ENCODE peak calls at places on chromosomes 16 and 17, in eight cellular contexts. H is right cardiac atrium, M is mesendoderm, B is mammary epithelial cell, Q is body of pancreas, V is K562, O is left ventricle myocardium inferior, E is stomach. S is an unnamed sample.
A peak's percentile ranks its signal among the peaks of the same experiment; 100 is the strongest.

GRCh38 chr16:82671743-82672142 is 45.0 kb downstream of the CDH13 start:
- DNase-seq in Q (no peak), V (no peak), M (peak; percentile 44), B (no peak), O (no peak), E (no peak), H (no peak), S (peak; percentile 52)

GRCh38 chr17:21301593-21302550 is 17.4 kb downstream of the MAP2K3 start:
- DNase-seq in V (no peak), M (no peak), E (no peak), Q (peak; percentile 4), H (peak; percentile 29), O (no peak), B (no peak), S (no peak)

GRCh38 chr17:72378414-72379395 is 257.9 kb downstream of the SOX9 start:
- DNase-seq in B (no peak), E (no peak), V (no peak), M (no peak), O (no peak), H (no peak), Q (no peak), S (no peak)

GRCh38 chr17:50375858-50376538 is 3.0 kb downstream of the EME1 start:
- DNase-seq in V (no peak), M (peak; percentile 58), H (no peak), Q (no peak), E (no peak), O (no peak), B (no peak), S (no peak)

GRCh38 chr17:29557717-29558116 is 9.1 kb downstream of the ABHD15 start:
- DNase-seq in H (no peak), E (no peak), B (no peak), Q (no peak), M (no peak), V (no peak), O (no peak), S (no peak)

GRCh38 chr16:86199871-86200700 is 301.1 kb downstream of the IRF8 start:
- DNase-seq in E (no peak), Q (no peak), B (no peak), O (no peak), M (no peak), V (no peak), H (no peak), S (no peak)

GRCh38 chr17:50139950-50140885 is 10.3 kb upstream of the SAMD14 start:
- DNase-seq in V (peak; percentile 92), M (peak; percentile 94), E (peak; percentile 81), H (peak; percentile 89), O (peak; percentile 81), B (peak; percentile 57), Q (peak; percentile 78), S (peak; percentile 92)

GRCh38 chr16:18783430-18784341 is 6.4 kb downstream of the RPS15A start:
- DNase-seq in Q (no peak), M (no peak), E (no peak), H (peak; percentile 50), O (no peak), B (no peak), V (no peak), S (no peak)

GRCh38 chr17:47304191-47304590 is 19.6 kb upstream of the EFCAB13 start:
- DNase-seq in Q (no peak), B (no peak), E (no peak), M (peak; percentile 18), V (no peak), H (no peak), O (no peak), S (no peak)

GRCh38 chr17:16286947-16287562 is 66.2 kb downstream of the CENPV start:
- DNase-seq in H (peak; percentile 67), Q (no peak), B (no peak), M (no peak), E (no peak), O (no peak), V (peak; percentile 25), S (peak; percentile 34)

GRCh38 chr17:75073618-75074047 is 14.1 kb upstream of the SLC16A5 start:
- DNase-seq in O (no peak), H (no peak), Q (no peak), B (no peak), V (no peak), E (no peak), M (no peak), S (no peak)

GRCh38 chr17:73831699-73832098 is 187.5 kb upstream of the SDK2 start:
- DNase-seq in V (no peak), B (no peak), M (no peak), O (no peak), E (no peak), Q (no peak), H (no peak), S (no peak)

GRCh38 chr16:27254262-27254811 is 14.2 kb downstream of the NSMCE1 start:
- DNase-seq in M (no peak), H (no peak), V (no peak), Q (no peak), E (no peak), B (peak; percentile 34), O (no peak), S (no peak)

GRCh38 chr16:78962457-78962929 is 638.0 kb downstream of the MAF start:
- DNase-seq in B (no peak), Q (no peak), O (no peak), E (no peak), M (no peak), V (no peak), H (no peak), S (no peak)

GRCh38 chr16:55562936-55563335 is 3.5 kb upstream of the CAPNS2 start:
- DNase-seq in E (no peak), H (no peak), O (no peak), M (no peak), V (no peak), B (peak; percentile 32), Q (no peak), S (no peak)

GRCh38 chr16:85303354-85303883 is 191.1 kb upstream of the CIBAR2 start:
- DNase-seq in O (peak; percentile 60), E (peak; percentile 64), M (peak; percentile 81), B (peak; percentile 16), Q (peak; percentile 81), V (peak; percentile 93), H (peak; percentile 85), S (peak; percentile 75)

DNA sequence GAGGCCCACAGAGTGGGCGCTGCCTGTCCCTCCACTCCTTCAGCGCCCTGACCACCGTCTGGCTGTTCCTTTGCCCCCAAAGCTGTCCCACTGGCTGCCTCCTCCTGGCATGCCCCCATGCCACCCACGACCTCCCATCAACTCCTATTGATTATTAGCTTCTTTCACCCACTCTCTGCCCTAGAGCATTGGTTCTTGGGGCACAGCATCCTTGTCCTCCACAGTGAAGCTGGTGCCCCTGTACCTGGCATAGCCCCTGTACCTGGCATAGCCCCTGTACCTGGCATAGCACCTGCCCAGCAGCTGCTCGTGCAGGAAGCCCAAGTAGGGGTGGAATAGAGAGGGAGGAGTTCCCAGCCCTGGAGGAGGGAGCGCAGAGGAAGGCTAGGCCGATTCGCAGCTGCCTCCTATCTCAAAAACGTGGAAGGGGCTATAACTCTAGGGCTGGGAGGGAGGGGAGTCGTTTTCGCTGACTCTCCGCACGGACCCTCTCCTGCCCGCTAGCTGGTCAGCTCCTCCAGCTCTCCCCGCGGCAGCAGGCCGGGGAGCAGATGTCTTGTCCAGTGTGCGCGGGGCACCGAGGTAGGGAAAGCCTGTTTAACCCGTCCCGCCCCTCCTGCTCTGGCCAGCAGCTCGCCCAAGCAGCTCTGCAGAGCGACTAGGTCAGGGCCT is 5.7 kb upstream of the ACTG1 start:
- DNase-seq in M (peak; percentile 64), Q (no peak), V (no peak), B (no peak), E (no peak), O (no peak), H (peak; percentile 54), S (peak; percentile 52)
- H3K27ac ChIP-seq in M (no peak overlapping the region), Q (peak overlapping the region; percentile 85), V (no peak overlapping the region), B (no peak overlapping the region), E (peak overlapping the region; percentile 100), O (peak overlapping the region; percentile 99), H (no peak overlapping the region), S (no peak overlapping the region)

DNA sequence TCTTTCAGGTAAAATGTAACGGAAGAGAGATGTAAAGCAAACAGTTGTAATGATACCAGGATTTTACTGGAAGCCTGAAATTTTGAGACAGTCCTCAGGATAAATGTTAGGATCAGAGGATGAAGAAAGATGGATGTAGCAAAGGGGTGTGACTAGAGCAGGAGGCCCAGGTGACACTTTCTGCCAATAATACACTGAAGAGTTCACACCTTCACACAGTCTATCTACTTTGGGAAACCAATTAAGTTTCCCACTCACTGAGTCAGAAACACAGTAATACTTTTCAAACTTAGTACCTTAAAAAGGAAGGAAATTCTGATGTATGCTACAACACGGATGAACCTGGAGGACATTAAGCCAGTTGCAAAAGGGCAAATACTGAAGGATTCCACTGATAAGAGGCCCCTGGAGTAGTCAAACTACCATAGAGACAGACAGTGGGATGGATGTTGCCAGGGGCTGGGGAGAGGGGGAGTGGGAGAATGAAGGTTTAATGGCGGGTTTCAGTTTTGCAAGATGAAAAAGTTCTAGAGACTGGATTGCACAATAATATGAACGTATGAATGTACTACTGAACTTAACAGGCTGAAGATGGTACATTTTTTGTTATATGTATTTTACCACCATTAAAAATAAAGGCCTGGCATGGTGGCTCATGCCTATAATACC is 62.3 kb downstream of the CYTH1 start:
- DNase-seq in Q (no peak), V (no peak), B (no peak), H (no peak), E (no peak), O (no peak), M (no peak), S (no peak)
- H3K27ac ChIP-seq in Q (no peak overlapping the region), V (no peak overlapping the region), B (no peak overlapping the region), H (no peak overlapping the region), E (no peak overlapping the region), O (no peak overlapping the region), M (no peak overlapping the region), S (no peak overlapping the region)

GRCh38 chr17:66533572-66533971 is 231.2 kb downstream of the PRKCA start:
- DNase-seq in E (no peak), O (no peak), M (peak; percentile 84), V (no peak), H (no peak), Q (no peak), B (no peak), S (peak; percentile 75)
- H3K27ac ChIP-seq in E (peak overlapping the region; percentile 20), O (no peak overlapping the region), M (no peak overlapping the region), V (no peak overlapping the region), H (no peak overlapping the region), Q (no peak overlapping the region), B (no peak overlapping the region), S (peak overlapping the region; percentile 70)

GRCh38 chr16:87238371-87238715 is 78.8 kb downstream of the C16orf95 start:
- DNase-seq in H (no peak), E (no peak), B (no peak), O (no peak), V (no peak), M (no peak), Q (no peak), S (no peak)
- H3K27ac ChIP-seq in H (no peak overlapping the region), E (no peak overlapping the region), B (no peak overlapping the region), O (no peak overlapping the region), V (no peak overlapping the region), M (no peak overlapping the region), Q (no peak overlapping the region), S (no peak overlapping the region)

DNA sequence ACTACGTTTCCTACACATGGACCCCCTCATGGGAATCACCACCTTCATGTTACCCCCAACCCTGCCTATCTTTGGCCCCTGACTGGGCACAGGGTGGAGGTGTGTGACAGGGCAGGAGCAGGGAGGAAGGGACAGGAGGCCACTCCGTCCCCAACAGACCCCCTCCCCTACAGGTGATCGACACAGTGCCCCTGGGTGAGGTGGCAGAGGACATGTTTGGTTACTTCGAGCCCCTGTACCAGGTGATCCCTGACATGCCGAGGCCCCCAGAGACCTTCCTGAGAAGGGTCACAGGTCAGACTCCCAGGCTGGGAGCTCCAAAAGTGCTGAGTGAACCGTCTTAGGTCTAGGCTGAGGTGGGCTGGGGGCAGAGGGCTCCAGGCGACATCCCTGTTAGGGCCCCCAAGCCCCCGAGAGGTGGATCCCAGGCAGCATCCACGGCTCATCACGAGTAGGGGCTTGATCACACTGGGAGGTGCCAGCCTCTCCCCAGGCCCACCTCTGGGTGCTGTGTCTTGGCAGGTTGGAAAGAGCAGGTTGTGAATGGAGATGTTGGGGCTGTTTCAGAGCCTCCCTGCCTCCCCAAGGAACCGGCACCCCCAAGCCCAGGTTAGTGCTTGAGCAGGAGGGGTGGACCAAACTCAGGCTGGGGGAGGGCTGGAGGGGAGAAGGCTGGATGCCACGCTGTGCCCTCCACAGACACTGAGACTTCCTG is 1.5 kb downstream of the ACBD4 start:
- DNase-seq in E (no peak), Q (no peak), V (no peak), B (no peak), M (no peak), H (no peak), O (peak; percentile 9), S (no peak)
- H3K27ac ChIP-seq in E (no peak overlapping the region), Q (no peak overlapping the region), V (no peak overlapping the region), B (no peak overlapping the region), M (no peak overlapping the region), H (no peak overlapping the region), O (no peak overlapping the region), S (no peak overlapping the region)